ENCODE peak calls at places on chromosomes 4 and X, in five cellular contexts. P, C, Y, L and O are unnamed samples.

GRCh38 chr4:42150653-42151567 is 1.5 kb downstream of the BEND4 start:
- DNase-seq in P (no peak), C (no peak), Y (no peak), L (no peak), O (peak)

GRCh38 chr4:14667624-14668295 is 334.5 kb upstream of the CPEB2 start:
- DNase-seq in P (no peak), C (no peak), Y (no peak), L (no peak), O (no peak)

GRCh38 chr4:26873391-26874026 is 12.9 kb downstream of the STIM2 start:
- DNase-seq in P (no peak), C (no peak), Y (peak), L (no peak), O (no peak)

GRCh38 chr4:6416518-6417286 is 55.7 kb downstream of the PPP2R2C start:
- DNase-seq in P (no peak), C (no peak), Y (no peak), L (no peak), O (peak)

GRCh38 chr4:34046580-34046979 is 2197.7 kb downstream of the ARAP2 start:
- DNase-seq in P (no peak), C (peak), Y (no peak), L (peak), O (no peak)

GRCh38 chr4:183596056-183596757 is 62.8 kb downstream of the RWDD4 start:
- DNase-seq in P (no peak), C (no peak), Y (no peak), L (no peak), O (no peak)

GRCh38 chrX:41491267-41492004 is 44.3 kb downstream of the NYX start:
- DNase-seq in P (no peak), C (peak), Y (peak), L (peak), O (no peak)

GRCh38 chrX:13899607-13900006 is 82.7 kb upstream of the GPM6B start:
- DNase-seq in P (peak), C (peak), Y (no peak), L (peak), O (no peak)

GRCh38 chr4:15562623-15563022 is 92.5 kb downstream of the FBXL5 start:
- DNase-seq in P (no peak), C (no peak), Y (no peak), L (no peak), O (no peak)

GRCh38 chr4:10460313-10461047 is 3.3 kb upstream of the ZNF518B start:
- DNase-seq in P (no peak), C (no peak), Y (no peak), L (no peak), O (no peak)

GRCh38 chr4:157075811-157076577 is at the start of gene GLRB:
- DNase-seq in P (no peak), C (no peak), Y (no peak), L (no peak), O (peak)

GRCh38 chrX:16696956-16697355 is 15.5 kb downstream of the CTPS2 start:
- DNase-seq in P (no peak), C (no peak), Y (no peak), L (no peak), O (no peak)

GRCh38 chr4:20506827-20507226 is 193.4 kb upstream of the PACRGL start:
- DNase-seq in P (no peak), C (peak), Y (no peak), L (peak), O (no peak)

GRCh38 chrX:8138252-8138651 is 32.8 kb downstream of the VCX2 start:
- DNase-seq in P (no peak), C (no peak), Y (no peak), L (no peak), O (no peak)

GRCh38 chrX:155086202-155086840 is 15.0 kb downstream of the BRCC3 start:
- DNase-seq in P (no peak), C (no peak), Y (no peak), L (no peak), O (peak)

GRCh38 chrX:19824603-19825002 is 62.8 kb downstream of the SH3KBP1 start:
- DNase-seq in P (no peak), C (no peak), Y (no peak), L (peak), O (peak)

GRCh38 chr4:149264093-149264733 is 551.4 kb downstream of the IQCM start:
- DNase-seq in P (peak), C (peak), Y (peak), L (peak), O (peak)

GRCh38 chr4:53816561-53816960 is 225.3 kb upstream of the LNX1 start:
- DNase-seq in P (no peak), C (peak), Y (no peak), L (no peak), O (no peak)

GRCh38 chrX:150150081-150150779 is 211.9 kb upstream of the EOLA2 start:
- DNase-seq in P (no peak), C (no peak), Y (no peak), L (no peak), O (no peak)

GRCh38 chrX:140762061-140762460 is 52.5 kb downstream of the LINC00632 start:
- DNase-seq in P (peak), C (no peak), Y (peak), L (no peak), O (peak)

GRCh38 chr4:142703694-142704309 is 142.3 kb downstream of the INPP4B start:
- DNase-seq in P (no peak), C (no peak), Y (peak), L (no peak), O (no peak)

GRCh38 chrX:16739574-16739973 is 20.2 kb downstream of the SYAP1 start:
- DNase-seq in P (no peak), C (peak), Y (no peak), L (no peak), O (no peak)

GRCh38 chr4:161767116-161767515 is 396.7 kb downstream of the FSTL5 start:
- DNase-seq in P (no peak), C (peak), Y (no peak), L (peak), O (no peak)

GRCh38 chr4:127788517-127788916 is 6.4 kb downstream of the HSPA4L start:
- DNase-seq in P (no peak), C (no peak), Y (no peak), L (no peak), O (peak)

GRCh38 chr4:141388483-141388882 is 167.8 kb downstream of the ZNF330 start:
- DNase-seq in P (no peak), C (peak), Y (no peak), L (peak), O (no peak)

GRCh38 chrX:45046417-45046816 is 154.3 kb downstream of the DIPK2B start:
- DNase-seq in P (no peak), C (no peak), Y (no peak), L (no peak), O (no peak)

GRCh38 chr4:107561481-107561880 is 158.6 kb downstream of the PAPSS1 start:
- DNase-seq in P (no peak), C (no peak), Y (no peak), L (peak), O (no peak)

GRCh38 chrX:267771-268261 is 13.4 kb upstream of the PLCXD1 start:
- DNase-seq in P (no peak), C (no peak), Y (no peak), L (no peak), O (no peak)

GRCh38 chr4:38857354-38858096 is 908 bp upstream of the TLR6 start:
- DNase-seq in P (no peak), C (peak), Y (peak), L (peak), O (no peak)

GRCh38 chr4:56414135-56414675 is 21.2 kb downstream of the PPAT start:
- DNase-seq in P (no peak), C (no peak), Y (no peak), L (no peak), O (no peak)